ENCODE peak calls at places on chromosomes 5 and 9, in eight cellular contexts. D, M, V, U, R, I, X and L are unnamed samples.

GRCh38 chr5:1488882-1489680 is 34.7 kb downstream of the LPCAT1 start:
- DNase-seq in U (peak), R (no peak), M (peak), I (no peak), V (no peak), D (peak), X (no peak), L (no peak)

GRCh38 chr5:10246761-10247160 is 2.9 kb downstream of the ATPSCKMT start:
- DNase-seq in I (no peak), R (peak), X (no peak), U (no peak), D (no peak), V (no peak), M (no peak), L (no peak)

GRCh38 chr5:141958773-141959172 is 771 bp upstream of the PCDH12 start:
- DNase-seq in X (no peak), R (no peak), V (no peak), D (no peak), M (no peak), I (no peak), U (peak), L (no peak)

GRCh38 chr5:178644826-178645545 is 18.1 kb upstream of the CLK4 start:
- DNase-seq in D (no peak), V (no peak), X (no peak), I (no peak), M (no peak), U (peak), R (no peak), L (no peak)

GRCh38 chr5:88553926-88554325 is 285.3 kb upstream of the TMEM161B start:
- DNase-seq in I (no peak), V (no peak), R (no peak), X (no peak), D (no peak), M (no peak), U (no peak), L (no peak)

GRCh38 chr9:32550046-32550608 is 2.0 kb upstream of the SMIM27 start:
- DNase-seq in V (no peak), X (no peak), R (no peak), D (peak), M (no peak), U (peak), I (no peak), L (no peak)

GRCh38 chr9:121645853-121646807 is 5.3 kb upstream of the DAB2IP start:
- DNase-seq in R (no peak), M (no peak), X (no peak), D (peak), U (no peak), V (no peak), I (no peak), L (no peak)

GRCh38 chr5:38590846-38591245 is 34.4 kb upstream of the LIFR start:
- DNase-seq in D (no peak), V (no peak), X (no peak), R (no peak), U (no peak), M (no peak), I (no peak), L (no peak)

GRCh38 chr9:112086627-112087026 is 88.5 kb downstream of the SUSD1 start:
- DNase-seq in I (no peak), U (peak), R (no peak), M (no peak), X (no peak), D (peak), V (no peak), L (no peak)

GRCh38 chr5:54611290-54611951 is 93.9 kb downstream of the SNX18 start:
- DNase-seq in R (no peak), V (no peak), I (no peak), X (no peak), M (no peak), U (no peak), D (no peak), L (no peak)

GRCh38 chr9:97788763-97789663 is 64.0 kb upstream of the FOXE1 start:
- DNase-seq in D (no peak), V (no peak), M (no peak), I (no peak), X (no peak), R (peak), U (no peak), L (no peak)

GRCh38 chr5:147148715-147149114 is 86.1 kb upstream of the STK32A start:
- DNase-seq in U (no peak), R (no peak), M (no peak), V (no peak), I (no peak), X (no peak), D (no peak), L (no peak)

GRCh38 chr5:147554285-147554817 is 44.5 kb upstream of the DPYSL3 start:
- DNase-seq in I (no peak), X (no peak), V (no peak), D (no peak), U (peak), M (no peak), R (no peak), L (no peak)

GRCh38 chr9:21709464-21710058 is 92.9 kb upstream of the MTAP start:
- DNase-seq in I (peak), U (peak), R (no peak), D (peak), M (peak), V (no peak), X (no peak), L (no peak)

GRCh38 chr5:54835642-54836041 is 149.8 kb downstream of the ESM1 start:
- DNase-seq in D (no peak), M (no peak), X (no peak), I (no peak), U (peak), V (no peak), R (no peak), L (no peak)

GRCh38 chr5:165457854-165458481 is 1952.5 kb downstream of the MAT2B start:
- DNase-seq in X (no peak), D (peak), M (no peak), U (peak), I (no peak), V (no peak), R (no peak), L (no peak)